ENCODE peak calls at places on chromosomes 2 and 18, in six cellular contexts. A, S, Z, O, J and K are unnamed samples.

GRCh38 chr18:48355526-48356115 is 53.6 kb downstream of the ZBTB7C start:
- DNase-seq in S (no peak), J (no peak), O (no peak), Z (no peak), A (no peak), K (no peak)

GRCh38 chr2:240936106-240936505 is 30.0 kb downstream of the CROCC2 start:
- DNase-seq in J (no peak), A (no peak), S (no peak), Z (no peak), O (no peak), K (no peak)

GRCh38 chr2:225270861-225271260 is 128.6 kb upstream of the NYAP2 start:
- DNase-seq in Z (peak), A (no peak), J (no peak), O (no peak), S (peak), K (peak)

GRCh38 chr2:171952748-171953147 is 30.5 kb downstream of the HAT1 start:
- DNase-seq in J (no peak), O (no peak), S (no peak), Z (no peak), A (no peak), K (no peak)

GRCh38 chr18:70288171-70288850 is 534 bp upstream of the SOCS6 start:
- DNase-seq in O (peak), S (peak), Z (peak), J (no peak), A (peak), K (no peak)

GRCh38 chr2:101753720-101754490 is 56.4 kb downstream of the MAP4K4 start:
- DNase-seq in S (no peak), Z (no peak), O (no peak), A (no peak), J (no peak), K (no peak)

GRCh38 chr2:217929757-217930707 is 72.8 kb downstream of the TNS1 start:
- DNase-seq in O (no peak), A (no peak), Z (peak), S (no peak), J (no peak), K (no peak)

GRCh38 chr18:6207119-6207518 is 207.6 kb downstream of the L3MBTL4 start:
- DNase-seq in O (no peak), J (no peak), A (no peak), S (no peak), Z (no peak), K (no peak)

GRCh38 chr2:181163139-181163538 is 182.7 kb downstream of the UBE2E3 start:
- DNase-seq in O (no peak), J (no peak), S (no peak), Z (no peak), A (no peak), K (no peak)

GRCh38 chr2:186349508-186349907 is 136.6 kb upstream of the ZC3H15 start:
- DNase-seq in A (no peak), O (no peak), S (no peak), Z (peak), J (no peak), K (no peak)

GRCh38 chr18:12333650-12334279 is 25.7 kb downstream of the TUBB6 start:
- DNase-seq in J (no peak), A (no peak), O (no peak), Z (peak), S (no peak), K (no peak)

GRCh38 chr2:200705305-200705985 is 106.3 kb upstream of the BZW1 start:
- DNase-seq in J (no peak), S (no peak), O (no peak), A (peak), Z (no peak), K (no peak)

GRCh38 chr2:11955314-11955713 is 208.9 kb downstream of the LPIN1 start:
- DNase-seq in A (no peak), S (no peak), Z (peak), J (no peak), O (no peak), K (no peak)

GRCh38 chr18:21652073-21652472 is 40.0 kb downstream of the SNRPD1 start:
- DNase-seq in S (no peak), O (no peak), A (no peak), Z (no peak), J (no peak), K (no peak)

GRCh38 chr2:139867601-139868226 is 1087.5 kb upstream of the NXPH2 start:
- DNase-seq in O (no peak), S (no peak), A (no peak), J (no peak), Z (no peak), K (no peak)

GRCh38 chr2:36355157-36355889 is at the start of gene CRIM1:
- DNase-seq in O (peak), A (peak), J (peak), S (peak), Z (peak), K (no peak)

GRCh38 chr2:61937098-61937497 is 31.6 kb downstream of the COMMD1 start:
- DNase-seq in A (no peak), S (no peak), J (no peak), Z (no peak), O (no peak), K (no peak)

GRCh38 chr2:46067501-46068292 is 229.5 kb upstream of the EPAS1 start:
- DNase-seq in J (no peak), A (no peak), S (no peak), O (no peak), Z (peak), K (no peak)

GRCh38 chr2:186544255-186544675 is 45.6 kb upstream of the ITGAV start:
- DNase-seq in J (no peak), O (no peak), S (no peak), Z (peak), A (no peak), K (no peak)

GRCh38 chr2:120384486-120385354 is 38.8 kb downstream of the INHBB start:
- DNase-seq in A (no peak), J (no peak), O (no peak), S (no peak), Z (no peak), K (no peak)

GRCh38 chr2:29024882-29025430 is 43.9 kb downstream of the TOGARAM2 start:
- DNase-seq in A (no peak), S (no peak), Z (no peak), O (no peak), J (no peak), K (no peak)

GRCh38 chr2:129396980-129397599 is 582.4 kb upstream of the RAB6C start:
- DNase-seq in Z (peak), J (no peak), S (peak), A (peak), O (no peak), K (no peak)

GRCh38 chr2:176830362-176830761 is 382.2 kb upstream of the HNRNPA3 start:
- DNase-seq in A (peak), J (no peak), O (no peak), S (no peak), Z (peak), K (no peak)

GRCh38 chr18:26875040-26875654 is 9.6 kb upstream of the AQP4 start:
- DNase-seq in O (no peak), A (no peak), J (no peak), S (no peak), Z (no peak), K (no peak)